ENCODE peak calls at places on chromosomes 13 and 19, in five cellular contexts. M is Karpas-422; D is stimulated activated CD8-positive, alpha-beta memory T cell treated with anti-CD3 and anti-CD28 coated beads, Interleukin-15, amount 100 ng/mL, for 24 hours; G is AG09309; V is CD4-positive, CD25-positive, alpha-beta regulatory T cell. F is an unnamed sample.

GRCh38 chr13:54305377-54305776 is 1276.8 kb downstream of the OLFM4 start:
- DNase-seq in D (no peak), G (no peak), V (no peak), M (no peak), F (no peak)

GRCh38 chr13:111505175-111505777 is 184.8 kb downstream of the TEX29 start:
- DNase-seq in D (no peak), V (no peak), G (no peak), M (no peak), F (peak; percentile 12)

GRCh38 chr19:10036601-10037071 is 23.4 kb downstream of the RDH8 start:
- DNase-seq in M (no peak), V (no peak), D (no peak), G (no peak), F (peak; percentile 73)

GRCh38 chr13:108086678-108087077 is 128.7 kb downstream of the LIG4 start:
- DNase-seq in G (peak; percentile 5), M (peak; percentile 52), V (no peak), D (no peak), F (no peak)

GRCh38 chr19:10408511-10409291 is 5.4 kb upstream of the CDC37 start:
- DNase-seq in G (no peak), M (no peak), V (no peak), D (no peak), F (no peak)

GRCh38 chr19:2016041-2016807 is 710 bp upstream of the BTBD2 start:
- DNase-seq in V (peak; percentile 56), D (no peak), G (peak; percentile 49), M (peak; percentile 90), F (peak; percentile 63)

GRCh38 chr13:74796126-74796643 is 662.0 kb upstream of the KLF12 start:
- DNase-seq in V (no peak), D (no peak), G (no peak), M (no peak), F (no peak)

GRCh38 chr19:41219924-41220567 is 1.0 kb downstream of the AXL start:
- DNase-seq in D (no peak), V (no peak), M (no peak), G (no peak), F (no peak)

GRCh38 chr19:34148672-34149185 is 23.6 kb upstream of the LSM14A start:
- DNase-seq in D (no peak), G (no peak), M (no peak), V (no peak), F (no peak)

GRCh38 chr19:28898279-28898678 is 314.7 kb downstream of the UQCRFS1 start:
- DNase-seq in G (no peak), D (no peak), V (no peak), M (no peak), F (no peak)

GRCh38 chr13:21894703-21895699 is 224.1 kb downstream of the FGF9 start:
- DNase-seq in M (no peak), D (no peak), V (no peak), G (no peak), F (no peak)

GRCh38 chr13:34435338-34435737 is 506.7 kb upstream of the NBEA start:
- DNase-seq in G (peak; percentile 47), D (no peak), V (no peak), M (no peak), F (no peak)